ENCODE peak calls at places on chromosome 13, in seven cellular contexts. G is ovary, W is endothelial cell, E is transverse colon, Q is K562, T is mucosa of descending colon, K is esophagus muscularis mucosa. V is an unnamed sample.
A peak's percentile ranks its signal among the peaks of the same experiment; 100 is the strongest.

GRCh38 chr13:113959198-113959597 is 14.7 kb downstream of the C13orf46 start:
- DNase-seq in G (no peak), W (no peak), E (no peak), Q (peak; percentile 81), T (no peak), K (no peak), V (no peak)

GRCh38 chr13:42615691-42616090 is 41.7 kb downstream of the TNFSF11 start:
- DNase-seq in G (no peak), W (no peak), E (no peak), Q (no peak), T (no peak), K (no peak), V (no peak)

GRCh38 chr13:112725346-112726017 is 35.6 kb downstream of the ATP11A start:
- DNase-seq in G (no peak), W (no peak), E (no peak), Q (no peak), T (no peak), K (no peak), V (no peak)

GRCh38 chr13:113117335-113117872 is 5.2 kb upstream of the F10 start:
- DNase-seq in G (no peak), W (no peak), E (no peak), Q (no peak), T (no peak), K (no peak), V (peak; percentile 1)

GRCh38 chr13:33997574-33997973 is 179.6 kb downstream of the RFC3 start:
- DNase-seq in G (no peak), W (no peak), E (no peak), Q (no peak), T (no peak), K (no peak), V (no peak)

GRCh38 chr13:113461022-113461751 is 7.9 kb upstream of the ADPRHL1 start:
- DNase-seq in G (no peak), W (no peak), E (no peak), Q (no peak), T (no peak), K (no peak), V (no peak)

GRCh38 chr13:23616228-23616627 is 46.0 kb downstream of the TNFRSF19 start:
- DNase-seq in G (no peak), W (no peak), E (no peak), Q (no peak), T (no peak), K (no peak), V (no peak)

GRCh38 chr13:24251525-24251924 is 57.9 kb upstream of the C1QTNF9 start:
- DNase-seq in G (no peak), W (no peak), E (peak; percentile 37), Q (no peak), T (peak; percentile 75), K (no peak), V (no peak)

GRCh38 chr13:61546911-61547310 is 131.3 kb upstream of the PCDH20 start:
- DNase-seq in G (no peak), W (no peak), E (no peak), Q (no peak), T (no peak), K (no peak), V (no peak)
- TF ChIP-seq CTCF in G (no peak), W (no peak), E (no peak), Q (no peak), T (no peak), K (no peak), V (no peak)

DNA sequence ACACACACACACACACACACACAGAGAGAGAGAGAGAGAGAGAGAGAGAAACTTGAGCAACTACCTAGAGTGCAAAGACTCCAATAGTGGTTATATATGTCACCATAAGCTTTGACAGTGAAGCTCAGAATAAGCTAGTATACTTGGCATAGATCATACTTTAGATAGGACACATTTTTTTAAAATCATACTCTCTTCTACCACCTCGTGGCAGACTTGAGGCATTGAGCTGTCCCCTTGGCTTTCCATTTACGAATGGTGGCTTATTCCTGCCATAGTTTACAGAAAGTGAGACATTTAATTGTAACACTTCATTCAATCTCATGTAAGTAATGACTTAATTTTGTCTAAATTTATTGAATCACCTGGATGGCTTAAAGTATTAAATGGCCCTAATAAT is 108.2 kb downstream of the EDNRB start:
- DNase-seq in G (no peak), W (no peak), E (no peak), Q (no peak), T (no peak), K (no peak), V (no peak)
- TF ChIP-seq CTCF in G (no peak), W (no peak), E (no peak), Q (peak; percentile 13), T (no peak), K (no peak), V (no peak)

DNA sequence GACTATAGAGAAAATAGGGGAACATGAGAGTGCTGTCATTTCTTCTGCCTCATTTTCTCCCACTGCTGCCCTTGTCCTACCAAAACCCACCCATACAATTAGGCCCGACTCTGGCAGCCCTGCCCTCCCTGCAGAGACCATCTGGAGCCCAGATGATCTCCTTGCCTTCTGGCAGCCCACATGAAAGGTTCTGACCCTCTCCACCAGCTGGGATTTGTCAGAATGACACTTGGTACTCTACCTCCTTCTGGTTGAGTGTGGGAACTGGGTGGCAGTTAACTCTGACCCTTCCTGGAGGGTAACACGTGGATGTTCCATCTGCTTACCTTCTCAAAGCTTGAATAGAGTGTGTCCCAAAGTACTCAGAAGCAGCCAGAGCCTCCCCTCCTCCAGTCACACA is 21.0 kb upstream of the SIAH3 start:
- DNase-seq in G (no peak), W (no peak), E (no peak), Q (no peak), T (no peak), K (no peak), V (no peak)
- TF ChIP-seq CTCF in G (no peak), W (no peak), E (no peak), Q (no peak), T (no peak), K (no peak), V (no peak)

GRCh38 chr13:30671271-30671815 is 53.6 kb downstream of the USPL1 start:
- DNase-seq in G (no peak), W (no peak), E (no peak), Q (no peak), T (no peak), K (no peak), V (no peak)

GRCh38 chr13:30676672-30677071 is 58.7 kb upstream of the ALOX5AP start:
- DNase-seq in G (no peak), W (no peak), E (no peak), Q (no peak), T (no peak), K (no peak), V (no peak)

GRCh38 chr13:30679483-30680330 is 55.6 kb upstream of the ALOX5AP start:
- DNase-seq in G (no peak), W (peak; percentile 37), E (no peak), Q (no peak), T (no peak), K (no peak), V (peak; percentile 34)

GRCh38 chr13:30668305-30668704 is 50.6 kb downstream of the USPL1 start:
- DNase-seq in G (no peak), W (no peak), E (no peak), Q (no peak), T (no peak), K (no peak), V (no peak)

GRCh38 chr13:30673669-30674521 is 56.2 kb downstream of the USPL1 start:
- DNase-seq in G (peak; percentile 85), W (peak; percentile 90), E (peak; percentile 93), Q (peak; percentile 85), T (peak; percentile 94), K (peak; percentile 96), V (peak; percentile 89)
- TF ChIP-seq CTCF in G (peak; percentile 77), W (peak; percentile 77), E (peak; percentile 55), Q (peak; percentile 53), T (peak; percentile 69), K (peak; percentile 65), V (peak; percentile 67)

DNA sequence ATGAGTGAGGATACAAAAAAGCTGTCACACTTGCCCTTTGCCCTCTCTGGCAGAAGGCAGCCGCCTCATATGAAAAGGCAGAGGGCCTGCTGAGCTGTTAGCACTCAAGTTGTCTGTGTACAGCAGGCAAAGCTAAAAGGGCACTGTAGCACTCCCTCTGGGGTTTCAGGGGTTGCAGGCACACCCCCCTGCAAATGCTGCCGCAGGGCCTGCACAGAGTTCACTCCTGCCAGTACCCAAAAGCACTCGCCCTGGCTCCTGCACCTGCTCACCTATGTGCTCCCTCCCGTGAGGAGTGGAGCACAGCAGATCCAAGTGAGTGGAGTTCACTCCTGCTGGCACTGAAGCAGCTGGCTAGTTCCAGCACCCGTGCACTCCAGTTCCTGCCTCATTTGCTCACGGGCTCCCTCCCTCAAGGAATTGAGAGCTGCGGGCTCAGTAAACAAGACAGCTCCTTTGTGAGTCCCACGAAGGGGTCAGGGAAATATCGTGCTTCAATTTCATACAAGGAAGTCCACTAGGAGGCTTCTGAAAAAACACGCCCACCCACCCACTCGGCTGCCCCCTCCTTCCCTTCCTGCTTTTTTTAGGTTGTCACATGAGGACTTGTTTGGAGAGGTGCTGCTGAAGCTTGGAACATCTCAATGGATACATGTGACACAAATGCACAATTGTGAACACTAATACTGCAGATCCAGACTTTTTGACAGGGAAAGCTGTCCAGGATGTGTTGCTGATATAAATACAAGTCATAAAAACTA is 9.9 kb upstream of the RCBTB2 start:
- DNase-seq in G (peak; percentile 64), W (peak; percentile 39), E (peak; percentile 43), Q (no peak), T (peak; percentile 43), K (no peak), V (peak; percentile 27)
- TF ChIP-seq CTCF in G (no peak), W (no peak), E (no peak), Q (no peak), T (no peak), K (no peak), V (no peak)

V was measured in nephron progenitor cell.